ENCODE peak calls at places on chromosomes 16 and 17, in eight cellular contexts. J is breast epithelium, T is spleen, N is A549, I is sigmoid colon, H is K562, A is IMR-90, S is heart left ventricle. V is an unnamed sample.

GRCh38 chr16:79607587-79607986 is 7.0 kb upstream of the MAF start:
- DNase-seq in J (no peak), S (no peak), T (no peak), N (no peak), A (peak), I (no peak), H (no peak), V (no peak)

GRCh38 chr17:80047176-80047575 is 10.7 kb downstream of the CCDC40 start:
- DNase-seq in I (no peak), H (no peak), T (no peak), N (no peak), A (no peak), J (peak), S (no peak), V (no peak)

GRCh38 chr17:73194514-73195222 is 1.8 kb downstream of the COG1 start:
- DNase-seq in N (no peak), T (no peak), S (no peak), H (no peak), A (peak), I (no peak), J (no peak), V (no peak)

GRCh38 chr16:56614549-56614991 is 6.2 kb downstream of the MT2A start:
- DNase-seq in S (no peak), I (no peak), N (no peak), A (peak), H (no peak), J (no peak), T (no peak), V (no peak)

GRCh38 chr16:75250089-75250808 is 1.2 kb downstream of the BCAR1 start:
- DNase-seq in T (no peak), N (peak), H (no peak), J (no peak), S (peak), I (no peak), A (no peak), V (peak)

GRCh38 chr17:28030386-28030785 is 12.1 kb upstream of the NLK start:
- DNase-seq in N (no peak), A (no peak), T (no peak), S (no peak), H (no peak), J (no peak), I (no peak), V (no peak)

GRCh38 chr16:57297856-57298255 is 13.4 kb upstream of the PLLP start:
- DNase-seq in I (peak), T (peak), N (no peak), A (no peak), J (no peak), S (no peak), H (no peak), V (peak)

GRCh38 chr17:71959129-71959528 is 161.7 kb upstream of the SOX9 start:
- DNase-seq in A (peak), N (peak), J (no peak), T (no peak), S (no peak), H (no peak), I (no peak), V (no peak)

GRCh38 chr16:12459401-12459791 is 344.3 kb downstream of the CPPED1 start:
- DNase-seq in A (no peak), T (peak), I (peak), H (no peak), N (no peak), S (peak), J (peak), V (no peak)

GRCh38 chr17:83189673-83190385 is 110.4 kb downstream of the METRNL start:
- DNase-seq in T (peak), A (peak), S (peak), H (no peak), I (peak), N (no peak), J (peak), V (no peak)

GRCh38 chr17:63843387-63844292 is 1.2 kb upstream of the SMARCD2 start:
- DNase-seq in A (peak), S (peak), T (peak), H (no peak), J (no peak), N (no peak), I (peak), V (peak)

GRCh38 chr17:1493291-1493980 is 950 bp upstream of the MYO1C start:
- DNase-seq in N (no peak), H (no peak), T (no peak), A (no peak), J (no peak), I (peak), S (peak), V (no peak)

GRCh38 chr17:1488826-1489275 is 3.6 kb downstream of the MYO1C start:
- DNase-seq in T (no peak), I (no peak), J (no peak), S (no peak), N (no peak), A (no peak), H (no peak), V (no peak)

GRCh38 chr17:1491406-1492248 is 859 bp downstream of the MYO1C start:
- DNase-seq in T (peak), H (peak), S (peak), J (no peak), A (no peak), I (peak), N (peak), V (peak)

GRCh38 chr17:1492249-1493206 is at the start of gene MYO1C:
- DNase-seq in A (no peak), S (peak), N (no peak), J (no peak), I (peak), T (peak), H (no peak), V (no peak)

GRCh38 chr17:1490643-1491405 is 1.7 kb downstream of the MYO1C start:
- DNase-seq in H (peak), N (peak), A (no peak), J (no peak), S (peak), I (peak), T (peak), V (peak)
- TF ChIP-seq POLR2A in H (peak), N (peak), A (no peak), J (peak), S (peak), I (peak), T (no peak), V (peak)

GRCh38 chr16:77613115-77613514 is 109.2 kb upstream of the NUDT7 start:
- DNase-seq in I (no peak), S (no peak), H (no peak), T (no peak), A (no peak), N (no peak), J (no peak), V (no peak)

GRCh38 chr16:77618951-77619350 is 103.4 kb upstream of the NUDT7 start:
- DNase-seq in J (no peak), I (no peak), A (no peak), S (no peak), T (no peak), H (no peak), N (no peak), V (no peak)

DNA sequence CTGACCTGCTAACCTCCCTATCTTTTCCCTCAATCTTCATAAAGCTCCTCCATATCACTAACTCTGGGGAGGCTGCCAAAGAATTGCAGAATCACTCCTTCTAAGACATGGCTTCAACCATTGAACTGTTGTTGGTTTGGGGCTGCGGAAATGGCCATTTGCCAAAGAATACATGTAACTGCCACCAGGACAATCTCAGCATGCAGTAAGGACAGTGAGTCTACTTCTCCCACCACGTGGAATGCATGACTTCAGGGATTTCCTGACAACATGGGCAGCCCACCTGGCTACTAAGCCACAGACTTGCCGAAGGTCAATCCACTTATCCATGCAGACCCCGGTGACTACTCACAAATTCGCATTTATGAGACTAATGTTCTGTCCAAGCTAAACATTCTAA is 104.3 kb upstream of the NUDT7 start:
- DNase-seq in S (no peak), J (no peak), N (no peak), A (no peak), I (no peak), T (no peak), H (no peak), V (no peak)
- TF ChIP-seq POLR2A in S (no peak), J (no peak), N (no peak), A (no peak), I (no peak), T (no peak), H (no peak), V (no peak)

DNA sequence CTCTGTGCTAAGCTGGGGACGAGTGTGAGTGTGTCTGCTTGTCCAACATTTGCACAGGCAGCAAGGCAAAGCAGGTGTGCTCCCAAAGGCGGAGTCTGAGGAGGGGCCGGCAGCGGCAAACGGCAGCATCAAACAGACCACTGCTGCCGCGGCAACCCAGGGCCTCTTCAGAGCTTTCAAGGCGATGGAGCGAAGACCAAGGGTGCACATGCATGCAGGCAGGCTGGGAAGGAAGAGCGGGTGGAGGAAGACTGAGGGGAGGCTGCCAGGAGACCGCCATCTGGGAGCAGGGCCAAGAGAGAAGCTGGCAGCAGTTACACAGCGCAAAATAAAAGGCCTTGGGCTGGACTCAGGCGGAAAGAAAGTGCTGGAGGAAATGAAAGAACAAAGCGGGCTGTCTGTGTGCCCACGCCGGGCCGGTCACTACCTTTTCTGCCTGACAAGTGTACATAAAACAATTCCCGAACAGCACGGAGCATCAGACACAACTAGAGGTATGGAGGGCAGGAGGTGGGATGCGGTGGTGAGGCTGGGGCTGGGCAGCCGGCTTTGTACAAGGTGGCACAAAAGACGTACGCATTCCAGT is 8.5 kb downstream of the TIMM22 start:
- DNase-seq in I (peak), T (peak), S (peak), J (peak), H (no peak), N (no peak), A (peak), V (no peak)
- TF ChIP-seq POLR2A in I (no peak), T (no peak), S (no peak), J (no peak), H (no peak), N (no peak), A (no peak), V (no peak)

DNA sequence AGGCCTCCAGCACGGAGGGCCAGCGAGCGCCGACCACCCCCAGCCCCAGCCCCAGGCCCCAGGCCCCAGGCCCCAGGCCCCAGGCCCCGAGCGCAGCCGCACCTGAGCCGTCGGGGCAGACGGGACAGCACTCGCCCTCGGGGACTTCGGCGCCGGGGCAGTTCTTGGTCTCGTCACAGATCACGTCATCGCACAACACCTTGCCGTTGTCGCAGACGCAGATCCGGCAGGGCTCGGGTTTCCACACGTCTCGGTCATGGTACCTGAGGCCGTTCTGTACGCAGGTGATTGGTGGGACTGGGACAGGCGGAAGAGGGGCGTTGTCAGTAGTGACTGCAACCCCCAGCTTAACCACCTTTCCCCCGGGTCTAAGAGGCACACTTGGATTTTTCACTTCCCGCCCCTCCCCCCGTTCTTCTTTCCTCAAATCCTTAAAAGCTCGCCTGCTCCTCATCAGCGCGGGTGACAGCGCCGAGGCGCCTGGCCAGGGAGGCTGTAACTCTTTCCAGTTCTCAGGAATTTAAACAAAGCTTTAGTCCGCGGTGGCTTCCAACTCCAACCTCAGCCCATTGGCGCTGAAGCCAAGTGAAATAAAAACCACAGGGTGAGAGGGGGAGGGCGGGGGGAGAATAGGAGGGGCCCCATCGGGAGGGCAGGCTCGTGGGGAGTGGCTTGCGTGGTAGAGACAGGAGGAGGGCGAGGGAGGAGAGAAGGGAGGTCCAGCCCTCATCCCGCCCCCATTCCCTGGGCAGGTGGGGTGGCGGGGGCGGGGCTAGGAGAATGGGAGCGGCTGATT is 1.6 kb downstream of the COL1A1 start:
- DNase-seq in T (peak), N (peak), A (peak), I (peak), J (peak), S (peak), H (peak), V (peak)
- TF ChIP-seq POLR2A in T (no peak), N (no peak), A (peak), I (no peak), J (no peak), S (peak), H (no peak), V (no peak)

GRCh38 chr17:17201271-17201670 is 4.9 kb downstream of the PLD6 start:
- DNase-seq in N (no peak), I (no peak), A (no peak), T (no peak), S (peak), J (no peak), H (no peak), V (no peak)

GRCh38 chr17:17200311-17200710 is 5.8 kb downstream of the PLD6 start:
- DNase-seq in H (no peak), I (no peak), S (no peak), A (no peak), J (no peak), T (no peak), N (no peak), V (no peak)

GRCh38 chr17:17203173-17203730 is 2.9 kb downstream of the PLD6 start:
- DNase-seq in H (no peak), S (peak), J (no peak), N (no peak), T (no peak), A (no peak), I (no peak), V (no peak)

GRCh38 chr17:17200831-17201230 is 5.3 kb downstream of the PLD6 start:
- DNase-seq in A (peak), J (no peak), I (peak), N (no peak), H (no peak), S (peak), T (no peak), V (no peak)

GRCh38 chr17:17201907-17202306 is 4.2 kb downstream of the PLD6 start:
- DNase-seq in H (no peak), I (peak), S (peak), T (no peak), N (no peak), J (no peak), A (no peak), V (no peak)
- TF ChIP-seq POLR2A in H (no peak), I (no peak), S (no peak), T (no peak), N (no peak), J (no peak), A (no peak), V (no peak)

GRCh38 chr17:7156342-7156940 is 22.7 kb downstream of the ASGR1 start:
- DNase-seq in I (no peak), N (no peak), A (no peak), S (no peak), H (peak), J (no peak), T (peak), V (no peak)
- TF ChIP-seq POLR2A in I (no peak), N (no peak), A (no peak), S (no peak), H (no peak), J (no peak), T (no peak), V (no peak)

GRCh38 chr17:81868674-81869220 is 2.4 kb downstream of the ARHGDIA start:
- DNase-seq in A (peak), J (no peak), S (peak), I (peak), N (peak), H (peak), T (peak), V (no peak)
- TF ChIP-seq POLR2A in A (no peak), J (no peak), S (no peak), I (no peak), N (peak), H (no peak), T (no peak), V (no peak)

GRCh38 chr16:54363760-54364159 is 77.2 kb upstream of the IRX3 start:
- DNase-seq in A (no peak), T (no peak), N (no peak), S (no peak), H (no peak), J (no peak), I (no peak), V (no peak)
- TF ChIP-seq POLR2A in A (no peak), T (no peak), N (no peak), S (no peak), H (no peak), J (no peak), I (no peak), V (no peak)

GRCh38 chr16:68084504-68085258 is 489 bp upstream of the NFATC3 start:
- DNase-seq in H (peak), S (peak), T (peak), N (peak), I (peak), A (peak), J (peak), V (peak)
- TF ChIP-seq POLR2A in H (peak), S (peak), T (no peak), N (peak), I (peak), A (peak), J (peak), V (peak)